ENCODE peak calls at places on chromosomes 7 and 10, in six cellular contexts. B, Q, T, Z, L and P are unnamed samples.

GRCh38 chr7:7100432-7100849 is 81.9 kb upstream of the C1GALT1 start:
- DNase-seq in B (no peak), Q (no peak), T (peak; percentile 97), Z (no peak), L (no peak), P (peak; percentile 99)

GRCh38 chr7:34575006-34575405 is 83.0 kb upstream of the NPSR1 start:
- DNase-seq in B (no peak), Q (no peak), T (no peak), Z (no peak), L (no peak), P (no peak)

GRCh38 chr7:47539398-47540052 is 42.4 kb downstream of the TNS3 start:
- DNase-seq in B (no peak), Q (no peak), T (no peak), Z (no peak), L (no peak), P (no peak)

GRCh38 chr7:73717991-73718405 is 1.5 kb downstream of the STX1A start:
- DNase-seq in B (peak; percentile 69), Q (peak; percentile 84), T (peak; percentile 95), Z (peak; percentile 73), L (peak; percentile 56), P (peak; percentile 93)

GRCh38 chr7:86904949-86905834 is 154.3 kb downstream of the ELAPOR2 start:
- DNase-seq in B (no peak), Q (peak; percentile 42), T (peak; percentile 26), Z (no peak), L (no peak), P (peak; percentile 39)

GRCh38 chr10:72691470-72692056 is 380 bp upstream of the MCU start:
- DNase-seq in B (no peak), Q (no peak), T (peak; percentile 88), Z (no peak), L (no peak), P (no peak)

GRCh38 chr7:666454-667292 is 59.8 kb upstream of the DNAAF5 start:
- DNase-seq in B (no peak), Q (no peak), T (no peak), Z (no peak), L (no peak), P (no peak)

GRCh38 chr7:43674559-43675436 is 54.5 kb downstream of the COA1 start:
- DNase-seq in B (no peak), Q (peak; percentile 80), T (peak; percentile 98), Z (no peak), L (no peak), P (peak; percentile 95)

GRCh38 chr10:132146941-132147915 is 39.5 kb upstream of the DPYSL4 start:
- DNase-seq in B (no peak), Q (no peak), T (no peak), Z (no peak), L (no peak), P (no peak)

GRCh38 chr10:35447693-35448407 is 111.5 kb downstream of the CCNY start:
- DNase-seq in B (no peak), Q (peak; percentile 90), T (peak; percentile 53), Z (peak; percentile 73), L (peak; percentile 4), P (peak; percentile 65)

GRCh38 chr10:131082201-131082850 is 229.2 kb downstream of the TCERG1L start:
- DNase-seq in B (no peak), Q (no peak), T (no peak), Z (no peak), L (no peak), P (no peak)

GRCh38 chr10:133310789-133311188 is 2.1 kb downstream of the ZNF511 start:
- DNase-seq in B (no peak), Q (no peak), T (no peak), Z (no peak), L (no peak), P (no peak)

GRCh38 chr7:28465697-28466096 is 53.4 kb downstream of the CREB5 start:
- DNase-seq in B (no peak), Q (no peak), T (no peak), Z (no peak), L (no peak), P (no peak)

GRCh38 chr7:111312966-111313365 is 222.0 kb downstream of the LRRN3 start:
- DNase-seq in B (no peak), Q (peak; percentile 14), T (peak; percentile 26), Z (no peak), L (no peak), P (peak; percentile 30)

GRCh38 chr7:5766321-5766761 is 15.1 kb downstream of the RNF216 start:
- DNase-seq in B (no peak), Q (peak; percentile 49), T (peak; percentile 17), Z (no peak), L (no peak), P (no peak)

GRCh38 chr7:107079212-107079940 is 34.9 kb downstream of the PRKAR2B start:
- DNase-seq in B (no peak), Q (peak; percentile 3), T (no peak), Z (no peak), L (no peak), P (no peak)

GRCh38 chr10:129754211-129755050 is 209.6 kb downstream of the EBF3 start:
- DNase-seq in B (no peak), Q (no peak), T (no peak), Z (no peak), L (no peak), P (no peak)